ENCODE peak calls at places on chromosomes 12 and 14, in five cellular contexts. Q, G, E, Y and J are unnamed samples.
A peak's percentile ranks its signal among the peaks of the same experiment; 100 is the strongest.

GRCh38 chr14:91244501-91244901 is at the start of gene GPR68:
- DNase-seq in Q (no peak), G (peak; percentile 32), E (no peak), Y (peak; percentile 78), J (peak; percentile 65)

GRCh38 chr12:77888611-77889010 is 57.9 kb downstream of the NAV3 start:
- DNase-seq in Q (peak; percentile 47), G (no peak), E (no peak), Y (peak; percentile 74), J (peak; percentile 82)

GRCh38 chr12:93151079-93151759 is 222.1 kb upstream of the EEA1 start:
- DNase-seq in Q (no peak), G (peak; percentile 38), E (no peak), Y (no peak), J (no peak)

GRCh38 chr12:46786774-46787173 is 39.0 kb downstream of the SLC38A4 start:
- DNase-seq in Q (no peak), G (no peak), E (no peak), Y (peak; percentile 60), J (peak; percentile 48)

GRCh38 chr12:54701940-54702592 is 53.9 kb upstream of the DCD start:
- DNase-seq in Q (no peak), G (peak; percentile 77), E (no peak), Y (peak; percentile 64), J (peak; percentile 67)

GRCh38 chr14:38255673-38256357 is at the start of gene CLEC14A:
- DNase-seq in Q (no peak), G (no peak), E (no peak), Y (no peak), J (no peak)

GRCh38 chr12:131675126-131676080 is 35.5 kb upstream of the SFSWAP start:
- DNase-seq in Q (no peak), G (no peak), E (no peak), Y (no peak), J (no peak)

GRCh38 chr12:27387473-27387872 is 54.8 kb downstream of the BMAL2 start:
- DNase-seq in Q (no peak), G (no peak), E (no peak), Y (no peak), J (no peak)

GRCh38 chr12:34107781-34108404 is 85.6 kb downstream of the ALG10 start:
- DNase-seq in Q (no peak), G (no peak), E (no peak), Y (no peak), J (no peak)

GRCh38 chr14:97413991-97414717 is 617.0 kb downstream of the VRK1 start:
- DNase-seq in Q (no peak), G (no peak), E (no peak), Y (no peak), J (no peak)

GRCh38 chr12:12543959-12544358 is 18.7 kb downstream of the DUSP16 start:
- DNase-seq in Q (no peak), G (no peak), E (no peak), Y (no peak), J (no peak)

GRCh38 chr12:45914090-45914489 is 76.3 kb downstream of the SCAF11 start:
- DNase-seq in Q (no peak), G (no peak), E (no peak), Y (peak; percentile 61), J (peak; percentile 48)

GRCh38 chr12:13970803-13971202 is 10.6 kb downstream of the GRIN2B start:
- DNase-seq in Q (no peak), G (no peak), E (no peak), Y (no peak), J (no peak)

GRCh38 chr14:25988536-25988935 is 609.3 kb downstream of the NOVA1 start:
- DNase-seq in Q (no peak), G (no peak), E (no peak), Y (no peak), J (no peak)

GRCh38 chr12:106097011-106097410 is 41.7 kb downstream of the NUAK1 start:
- DNase-seq in Q (no peak), G (no peak), E (no peak), Y (no peak), J (no peak)

GRCh38 chr12:64824500-64825142 is at the start of gene TBC1D30:
- DNase-seq in Q (no peak), G (peak; percentile 57), E (no peak), Y (peak; percentile 3), J (peak; percentile 17)

GRCh38 chr14:69242311-69243224 is 17.4 kb upstream of the GALNT16 start:
- DNase-seq in Q (no peak), G (no peak), E (no peak), Y (peak; percentile 89), J (peak; percentile 83)

GRCh38 chr12:111699-112591 is 45.4 kb downstream of the IQSEC3 start:
- DNase-seq in Q (no peak), G (no peak), E (no peak), Y (no peak), J (no peak)

GRCh38 chr12:68479261-68479581 is 131.5 kb upstream of the RAP1B start:
- DNase-seq in Q (no peak), G (no peak), E (no peak), Y (peak; percentile 58), J (no peak)

GRCh38 chr12:24608637-24609285 is 340.1 kb downstream of the BCAT1 start:
- DNase-seq in Q (no peak), G (no peak), E (no peak), Y (peak; percentile 37), J (no peak)

GRCh38 chr14:101737414-101738367 is 23.8 kb upstream of the PPP2R5C start:
- DNase-seq in Q (peak; percentile 8), G (no peak), E (no peak), Y (no peak), J (no peak)

GRCh38 chr12:100528044-100528443 is 45.4 kb upstream of the GAS2L3 start:
- DNase-seq in Q (no peak), G (no peak), E (no peak), Y (no peak), J (no peak)

GRCh38 chr12:52005903-52006703 is 643 bp upstream of the TAMALIN start:
- DNase-seq in Q (no peak), G (no peak), E (no peak), Y (no peak), J (no peak)

GRCh38 chr14:52860910-52861309 is 69.5 kb upstream of the GNPNAT1 start:
- DNase-seq in Q (no peak), G (no peak), E (no peak), Y (no peak), J (no peak)

GRCh38 chr14:79473676-79474075 is 737.6 kb downstream of the DIO2 start:
- DNase-seq in Q (no peak), G (no peak), E (no peak), Y (no peak), J (no peak)

GRCh38 chr12:123064356-123064755 is 83.9 kb downstream of the ARL6IP4 start:
- DNase-seq in Q (no peak), G (no peak), E (no peak), Y (no peak), J (no peak)

GRCh38 chr12:897386-897785 is 52.1 kb downstream of the RAD52 start:
- DNase-seq in Q (no peak), G (no peak), E (no peak), Y (no peak), J (no peak)

GRCh38 chr12:13033266-13033875 is 10.8 kb upstream of the FAM234B start:
- DNase-seq in Q (no peak), G (no peak), E (no peak), Y (peak; percentile 17), J (no peak)

GRCh38 chr12:49093746-49094103 is 876 bp downstream of the DHH start:
- DNase-seq in Q (no peak), G (no peak), E (no peak), Y (no peak), J (no peak)

GRCh38 chr12:105204916-105205315 is 31.1 kb downstream of the APPL2 start:
- DNase-seq in Q (no peak), G (no peak), E (peak; percentile 38), Y (peak; percentile 78), J (peak; percentile 68)

GRCh38 chr14:26290007-26290530 is 307.8 kb downstream of the NOVA1 start:
- DNase-seq in Q (no peak), G (no peak), E (no peak), Y (peak; percentile 83), J (peak; percentile 83)

GRCh38 chr14:92460916-92461579 is 52.5 kb upstream of the RIN3 start:
- DNase-seq in Q (no peak), G (no peak), E (no peak), Y (peak; percentile 58), J (peak; percentile 69)

GRCh38 chr12:108515916-108516315 is 839 bp downstream of the FICD start:
- DNase-seq in Q (no peak), G (no peak), E (no peak), Y (peak; percentile 9), J (no peak)

GRCh38 chr12:57118711-57119271 is 7.6 kb upstream of the STAT6 start:
- DNase-seq in Q (no peak), G (no peak), E (no peak), Y (no peak), J (no peak)

GRCh38 chr12:121990692-121991603 is 30.7 kb upstream of the BCL7A start:
- DNase-seq in Q (no peak), G (no peak), E (peak; percentile 21), Y (no peak), J (no peak)